ENCODE peak calls at places on chromosomes 2 and 18, in four cellular contexts. Z, B, J and F are unnamed samples.

GRCh38 chr18:44909191-44909719 is 228.6 kb downstream of the SETBP1 start:
- DNase-seq in B (no peak), J (no peak), Z (no peak), F (no peak)

GRCh38 chr2:203891474-203891873 is 23.9 kb downstream of the CTLA4 start:
- DNase-seq in J (no peak), B (no peak), Z (no peak), F (no peak)

GRCh38 chr2:192072778-192073177 is 122.0 kb downstream of the TMEFF2 start:
- DNase-seq in J (no peak), B (peak; percentile 29), Z (no peak), F (no peak)

GRCh38 chr18:44894011-44894410 is 213.3 kb downstream of the SETBP1 start:
- DNase-seq in Z (no peak), J (no peak), B (no peak), F (no peak)

GRCh38 chr18:39911716-39912115 is 2043.3 kb upstream of the PIK3C3 start:
- DNase-seq in J (no peak), B (no peak), Z (no peak), F (no peak)

GRCh38 chr2:65053199-65053598 is 3.0 kb upstream of the CEP68 start:
- DNase-seq in B (no peak), J (no peak), Z (no peak), F (no peak)

GRCh38 chr18:76589309-76589708 is 94.3 kb upstream of the ZNF516 start:
- DNase-seq in Z (no peak), J (no peak), B (no peak), F (no peak)

GRCh38 chr18:41577529-41577928 is 377.5 kb upstream of the PIK3C3 start:
- DNase-seq in Z (no peak), B (no peak), J (no peak), F (no peak)

GRCh38 chr2:119248311-119248710 is 24.7 kb downstream of the STEAP3 start:
- DNase-seq in Z (peak; percentile 88), J (no peak), B (no peak), F (no peak)

GRCh38 chr2:198283149-198283548 is 478.8 kb downstream of the PLCL1 start:
- DNase-seq in B (no peak), J (no peak), Z (no peak), F (no peak)

GRCh38 chr2:227030789-227031188 is 133.2 kb downstream of the COL4A4 start:
- DNase-seq in J (no peak), Z (no peak), B (no peak), F (no peak)

GRCh38 chr2:98379311-98380202 is 33.3 kb downstream of the CNGA3 start:
- DNase-seq in J (no peak), Z (no peak), B (no peak), F (no peak)

GRCh38 chr2:158599609-158600008 is 142.9 kb downstream of the PKP4 start:
- DNase-seq in B (no peak), J (no peak), Z (no peak), F (no peak)

DNA sequence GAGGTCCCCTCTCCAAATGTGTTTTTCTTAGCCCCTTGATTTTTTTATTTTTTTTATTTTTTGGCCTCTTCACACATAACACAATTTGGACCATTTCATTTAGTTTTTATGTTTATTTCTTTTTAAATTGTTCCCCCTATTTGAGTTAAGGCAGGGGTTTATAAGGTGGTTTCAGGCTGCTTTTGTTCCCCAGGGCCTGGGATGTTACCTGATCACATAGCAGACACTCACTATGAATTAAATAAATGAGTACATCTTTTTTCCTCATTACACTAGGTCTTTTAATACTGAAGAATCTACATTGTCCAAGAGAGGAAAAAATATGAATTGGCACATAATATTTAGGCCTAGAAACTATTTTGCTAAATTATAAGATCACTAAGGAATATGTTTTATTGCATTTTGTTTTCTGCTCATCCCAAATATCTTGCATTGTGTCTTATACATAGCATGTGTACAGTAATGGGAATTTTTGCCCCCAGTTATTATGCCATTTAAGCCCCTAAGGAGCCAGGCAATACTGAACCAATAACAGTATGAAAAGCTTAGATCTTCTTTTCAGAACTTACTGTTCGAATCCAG is 112.4 kb upstream of the MAPRE2 start:
- DNase-seq in J (no peak), Z (no peak), B (no peak), F (no peak)
- H3K27ac ChIP-seq in J (peak overlapping the region; percentile 78), Z (peak overlapping the region; percentile 17), B (no peak overlapping the region), F (peak overlapping the region; percentile 75)

GRCh38 chr18:8720141-8720540 is 14.8 kb downstream of the MTCL1 start:
- DNase-seq in B (no peak), J (no peak), Z (no peak), F (no peak)
- H3K4me2 ChIP-seq in B (no peak overlapping the region), J (no peak overlapping the region), Z (no peak overlapping the region), F (no peak overlapping the region)

DNA sequence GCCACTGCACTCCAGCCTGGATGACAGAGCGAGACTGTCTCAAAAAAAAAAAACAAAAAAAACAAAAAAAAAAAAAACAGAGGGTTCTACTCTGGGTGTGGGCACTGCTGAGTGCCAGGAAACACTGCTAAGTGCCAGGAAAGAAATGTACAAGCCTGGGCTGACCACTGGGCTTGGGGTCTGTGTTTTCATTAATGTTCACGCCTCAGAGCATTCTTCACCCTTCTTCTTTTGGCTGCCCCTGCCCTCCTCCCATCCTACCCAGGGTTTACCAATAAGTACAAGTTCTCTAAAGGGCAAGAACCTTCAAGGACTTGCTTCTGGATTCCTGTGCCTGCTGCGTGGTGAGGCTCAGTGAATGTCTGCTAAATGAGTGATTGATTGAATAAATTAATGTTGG is 49.3 kb upstream of the LRPPRC start:
- DNase-seq in Z (no peak), B (no peak), J (no peak), F (no peak)
- H3K27ac ChIP-seq in Z (no peak overlapping the region), B (no peak overlapping the region), J (no peak overlapping the region), F (no peak overlapping the region)

GRCh38 chr18:12862467-12862866 is 21.6 kb downstream of the PTPN2 start:
- DNase-seq in B (peak; percentile 95), J (no peak), Z (no peak), F (peak; percentile 88)

GRCh38 chr18:12860530-12860929 is 23.5 kb downstream of the PTPN2 start:
- DNase-seq in J (no peak), Z (no peak), B (no peak), F (no peak)

GRCh38 chr18:12862874-12863482 is 21.1 kb downstream of the PTPN2 start:
- DNase-seq in Z (no peak), J (no peak), B (peak; percentile 32), F (no peak)

GRCh38 chr18:12861637-12862036 is 22.4 kb downstream of the PTPN2 start:
- DNase-seq in Z (no peak), J (no peak), B (no peak), F (no peak)

GRCh38 chr18:12863687-12864086 is 20.4 kb downstream of the PTPN2 start:
- DNase-seq in B (no peak), Z (peak; percentile 27), J (no peak), F (no peak)
- H3K4me2 ChIP-seq in B (no peak overlapping the region), Z (no peak overlapping the region), J (no peak overlapping the region), F (no peak overlapping the region)

GRCh38 chr18:48786621-48787522 is 163.9 kb downstream of the SMAD7 start:
- DNase-seq in J (no peak), B (no peak), Z (no peak), F (no peak)
- H3K27ac ChIP-seq in J (no peak overlapping the region), B (no peak overlapping the region), Z (no peak overlapping the region), F (no peak overlapping the region)

DNA sequence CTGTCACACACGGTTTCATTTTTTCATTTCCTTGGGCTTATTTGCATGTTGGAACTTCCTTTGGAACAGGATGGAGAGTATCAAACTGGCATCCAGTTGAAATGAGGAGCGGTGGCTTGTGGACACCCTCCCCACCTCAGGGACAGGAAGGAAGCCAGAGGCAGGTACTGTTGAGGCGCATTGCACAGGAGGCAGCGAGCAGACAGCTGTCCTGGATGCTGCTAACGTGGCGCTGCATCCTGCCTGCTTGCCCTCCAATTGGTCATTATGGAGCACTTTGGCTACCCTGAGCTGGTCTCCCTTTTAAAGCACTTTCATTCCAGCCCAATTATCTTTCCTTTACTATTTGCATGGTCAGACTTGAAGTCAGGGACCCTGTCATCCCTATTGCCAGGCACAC is 80.7 kb upstream of the ITGA4 start:
- DNase-seq in J (no peak), B (no peak), Z (no peak), F (no peak)
- H3K4me2 ChIP-seq in J (no peak overlapping the region), B (no peak overlapping the region), Z (no peak overlapping the region), F (no peak overlapping the region)

GRCh38 chr2:176097820-176098365 is 1.7 kb upstream of the HOXD12 start:
- DNase-seq in B (no peak), J (no peak), Z (no peak), F (no peak)

GRCh38 chr2:176095421-176095820 is 2.9 kb downstream of the HOXD13 start:
- DNase-seq in Z (no peak), B (no peak), J (no peak), F (no peak)

GRCh38 chr2:176096986-176097819 is 2.4 kb upstream of the HOXD12 start:
- DNase-seq in Z (peak; percentile 48), J (peak; percentile 84), B (peak; percentile 96), F (peak; percentile 63)

GRCh38 chr2:176094307-176094706 is 1.8 kb downstream of the HOXD13 start:
- DNase-seq in Z (no peak), B (no peak), J (no peak), F (no peak)

GRCh38 chr2:176096243-176096985 is 3.2 kb upstream of the HOXD12 start:
- DNase-seq in B (no peak), J (no peak), Z (no peak), F (no peak)
- H3K27ac ChIP-seq in B (no peak overlapping the region), J (no peak overlapping the region), Z (no peak overlapping the region), F (no peak overlapping the region)

DNA sequence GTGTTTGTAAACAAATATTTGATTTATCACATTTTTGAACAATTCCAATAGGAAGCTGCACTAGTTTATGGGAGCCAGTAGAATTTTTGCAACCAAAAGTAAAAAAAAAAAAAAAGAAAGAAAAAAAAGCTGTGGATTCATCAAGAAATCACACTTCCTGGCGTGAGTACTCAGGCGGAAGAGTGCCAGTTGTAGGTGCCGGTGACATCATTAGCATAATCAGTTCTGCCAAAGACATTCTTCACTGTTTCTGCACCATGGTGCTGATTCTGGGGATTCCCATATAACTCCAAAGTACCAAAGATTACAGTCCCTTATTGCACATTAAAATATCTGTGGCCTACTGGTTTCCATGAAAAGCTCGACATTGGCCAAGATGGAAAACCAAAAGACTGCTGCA is 32.8 kb downstream of the RAPGEF4 start:
- DNase-seq in J (no peak), B (no peak), Z (no peak), F (no peak)
- H3K4me2 ChIP-seq in J (no peak overlapping the region), B (no peak overlapping the region), Z (no peak overlapping the region), F (no peak overlapping the region)

DNA sequence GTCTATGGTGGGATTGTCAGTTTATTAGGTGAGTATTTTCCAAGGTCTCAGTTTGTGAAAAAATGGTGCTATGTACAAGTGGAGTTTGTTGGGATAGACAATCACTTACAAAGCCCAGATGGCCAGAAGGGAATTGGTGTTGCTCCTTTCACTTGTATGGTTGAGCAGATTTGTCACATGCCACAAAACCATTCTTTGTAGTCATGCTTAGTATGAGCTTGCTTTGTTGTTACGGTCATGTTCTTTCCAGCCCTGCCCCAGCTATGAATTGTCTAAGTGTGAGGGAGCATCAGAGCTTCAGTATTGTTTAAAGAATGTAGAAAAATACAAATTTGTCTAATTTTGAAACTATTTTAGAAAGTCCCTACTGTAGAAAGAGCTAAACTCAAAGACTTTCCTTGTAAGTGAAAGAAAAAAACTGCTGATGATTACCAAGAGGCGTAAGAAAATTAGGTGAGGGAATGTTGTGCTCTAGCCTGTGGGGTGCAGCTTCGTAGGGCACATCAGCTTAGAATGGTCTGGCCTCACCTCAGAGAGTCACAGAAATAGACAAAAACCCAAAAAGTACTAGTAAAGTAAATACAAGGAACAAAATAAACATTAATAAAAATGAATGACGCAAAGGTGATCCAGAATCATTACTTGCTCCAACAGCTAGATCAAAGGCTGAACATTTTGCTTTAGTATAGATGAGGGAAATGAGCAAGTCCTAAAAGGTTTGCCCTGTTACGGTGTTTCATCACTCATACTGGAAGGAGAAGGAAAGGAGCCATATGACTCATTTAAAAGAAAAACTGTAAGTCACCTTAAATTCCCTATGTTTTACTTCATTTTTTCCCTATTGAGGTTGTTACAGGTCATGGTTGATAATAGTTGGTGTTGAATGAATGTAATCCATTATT is 9.2 kb downstream of the TGIF1 start:
- DNase-seq in J (peak; percentile 88), B (no peak), Z (peak; percentile 74), F (no peak)
- H3K27ac ChIP-seq in J (peak overlapping the region; percentile 98), B (peak overlapping the region; percentile 85), Z (peak overlapping the region; percentile 27), F (peak overlapping the region; percentile 36)